ENCODE peak calls at places on chromosomes 2 and 18, in six cellular contexts. L, I, G, S, C and U are unnamed samples.

GRCh38 chr2:197356136-197356535 is 45.6 kb upstream of the ANKRD44 start:
- DNase-seq in L (no peak), I (no peak), G (no peak), S (no peak), C (no peak), U (peak; percentile 79)

GRCh38 chr2:135451966-135452365 is 79.1 kb downstream of the ZRANB3 start:
- DNase-seq in L (no peak), I (no peak), G (no peak), S (no peak), C (no peak), U (no peak)

GRCh38 chr2:196927318-196928225 is 1.1 kb upstream of the PGAP1 start:
- DNase-seq in L (no peak), I (no peak), G (peak; percentile 57), S (peak; percentile 5), C (no peak), U (peak; percentile 36)

GRCh38 chr2:152624805-152625204 is 92.5 kb downstream of the PRPF40A start:
- DNase-seq in L (no peak), I (no peak), G (no peak), S (no peak), C (no peak), U (no peak)

GRCh38 chr2:168220971-168221819 is 26.2 kb downstream of the STK39 start:
- DNase-seq in L (no peak), I (no peak), G (peak; percentile 98), S (no peak), C (no peak), U (no peak)

GRCh38 chr2:221293949-221294736 is 278.0 kb downstream of the EPHA4 start:
- DNase-seq in L (no peak), I (no peak), G (no peak), S (no peak), C (no peak), U (no peak)

GRCh38 chr2:239227111-239227581 is 173.7 kb downstream of the HDAC4 start:
- DNase-seq in L (no peak), I (no peak), G (no peak), S (no peak), C (no peak), U (no peak)

GRCh38 chr2:109433486-109433885 is 180.3 kb downstream of the SEPTIN10 start:
- DNase-seq in L (no peak), I (peak; percentile 0), G (no peak), S (no peak), C (no peak), U (no peak)

GRCh38 chr18:48017625-48018024 is 87.2 kb upstream of the SMAD2 start:
- DNase-seq in L (no peak), I (no peak), G (no peak), S (no peak), C (no peak), U (no peak)
- TF ChIP-seq CREB1 in L (no peak), I (no peak), G (no peak), S (no peak), C (no peak), U (no peak)

DNA sequence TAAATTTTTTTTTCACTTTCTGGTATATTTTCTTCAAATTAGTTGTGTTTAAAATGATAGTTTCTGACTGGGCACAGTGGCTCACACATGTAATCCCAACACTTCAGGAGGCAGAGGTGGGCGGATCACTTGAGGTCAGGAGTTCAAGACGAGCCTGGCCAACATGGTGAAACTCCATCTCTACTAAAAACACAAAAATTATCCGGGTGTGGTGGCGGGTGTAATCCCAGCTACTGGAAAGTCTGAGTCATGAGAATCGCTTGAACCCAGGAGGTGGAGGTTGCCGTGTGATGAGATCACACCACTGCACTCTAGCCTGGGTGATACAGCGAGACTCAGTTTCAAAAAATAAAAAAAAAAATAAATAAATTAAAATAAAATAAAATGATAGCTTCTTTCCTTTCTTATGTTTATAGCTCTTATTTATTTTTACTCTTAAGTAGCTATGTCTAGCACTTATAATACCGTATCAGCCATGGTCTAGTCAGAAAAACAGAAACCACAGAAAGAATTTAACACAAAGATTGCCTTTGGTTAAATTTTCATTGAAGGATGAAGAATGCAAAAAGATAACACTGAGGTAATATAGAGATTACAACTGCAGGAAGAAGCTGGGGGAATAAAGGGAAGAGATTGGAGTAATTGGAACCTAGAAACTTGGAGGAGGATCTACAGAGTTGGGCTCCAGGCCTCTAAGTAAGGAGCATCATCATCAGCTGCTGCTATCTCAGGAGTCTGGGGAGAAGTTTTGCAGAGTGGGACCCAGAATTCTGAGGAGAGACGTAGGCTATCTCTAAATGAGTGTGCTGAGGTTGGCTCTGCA is 54.7 kb upstream of the MBOAT2 start:
- DNase-seq in L (no peak), I (no peak), G (no peak), S (peak; percentile 78), C (no peak), U (no peak)
- TF ChIP-seq CREB1 in L (no peak), I (no peak), G (no peak), S (no peak), C (no peak), U (no peak)

DNA sequence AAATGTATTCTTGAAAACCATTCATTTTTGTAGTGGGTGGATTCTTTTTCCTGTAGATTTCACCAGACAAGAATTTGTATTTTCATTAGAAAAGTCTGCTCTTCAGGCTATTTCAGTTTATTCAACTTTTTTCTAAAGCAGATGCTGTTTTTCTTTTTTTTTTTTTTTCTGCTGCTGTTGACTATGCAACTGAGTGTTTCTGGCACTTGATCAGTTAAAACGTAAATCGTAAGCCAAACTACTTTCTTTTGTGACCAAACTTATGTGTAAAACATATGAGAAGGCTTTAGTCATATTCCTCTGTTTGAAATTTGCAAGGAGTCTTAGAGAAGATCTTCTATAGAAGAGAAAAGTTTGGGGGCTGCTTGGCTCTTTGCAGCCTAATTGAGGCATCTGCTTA is 170.1 kb downstream of the PARD3B start:
- DNase-seq in L (no peak), I (no peak), G (no peak), S (no peak), C (no peak), U (no peak)
- TF ChIP-seq CREB1 in L (no peak), I (no peak), G (no peak), S (no peak), C (no peak), U (no peak)

GRCh38 chr2:66889632-66889882 is 454.6 kb downstream of the MEIS1 start:
- DNase-seq in L (no peak), I (no peak), G (no peak), S (no peak), C (no peak), U (no peak)

GRCh38 chr2:66890286-66890812 is 455.4 kb downstream of the MEIS1 start:
- DNase-seq in L (no peak), I (no peak), G (no peak), S (no peak), C (no peak), U (no peak)

GRCh38 chr2:66885775-66886402 is 451.0 kb downstream of the MEIS1 start:
- DNase-seq in L (no peak), I (no peak), G (no peak), S (no peak), C (no peak), U (no peak)

GRCh38 chr2:66888246-66888645 is 453.3 kb downstream of the MEIS1 start:
- DNase-seq in L (no peak), I (no peak), G (no peak), S (no peak), C (no peak), U (no peak)

GRCh38 chr2:66888791-66889631 is 454.1 kb downstream of the MEIS1 start:
- DNase-seq in L (no peak), I (no peak), G (no peak), S (no peak), C (no peak), U (no peak)
- TF ChIP-seq CREB1 in L (no peak), I (no peak), G (no peak), S (no peak), C (no peak), U (no peak)

DNA sequence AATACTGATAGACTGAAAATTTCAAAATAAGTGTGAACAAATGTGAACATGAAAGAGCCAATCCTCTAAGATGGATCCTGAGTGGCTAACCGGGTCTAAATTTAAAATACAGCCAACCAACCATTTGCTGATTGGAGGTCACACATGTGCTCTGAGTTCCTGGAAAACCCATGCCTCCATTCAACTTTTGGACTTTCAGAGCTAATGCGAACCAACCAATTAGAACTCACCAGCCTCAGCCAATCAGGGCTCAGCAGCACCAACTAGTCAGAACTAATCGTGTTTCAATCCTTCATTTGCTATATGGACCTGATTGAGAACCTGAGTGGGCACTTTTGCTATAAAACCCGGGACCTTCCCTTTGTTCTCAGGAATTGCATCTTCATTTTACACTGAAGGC is 111.5 kb downstream of the MEP1B start:
- DNase-seq in L (no peak), I (no peak), G (no peak), S (no peak), C (no peak), U (no peak)
- TF ChIP-seq CREB1 in L (no peak), I (no peak), G (no peak), S (no peak), C (no peak), U (no peak)

GRCh38 chr2:84481702-84482101 is 22.6 kb upstream of the SUCLG1 start:
- DNase-seq in L (no peak), I (no peak), G (no peak), S (no peak), C (no peak), U (no peak)
- TF ChIP-seq CREB1 in L (no peak), I (no peak), G (no peak), S (no peak), C (no peak), U (no peak)

GRCh38 chr18:2846241-2846637 is 567 bp upstream of the EMILIN2 start:
- DNase-seq in L (no peak), I (peak; percentile 42), G (no peak), S (peak; percentile 40), C (no peak), U (peak; percentile 48)
- TF ChIP-seq CREB1 in L (no peak), I (no peak), G (no peak), S (peak; percentile 37), C (no peak), U (no peak)